ENCODE peak calls at places on chromosomes 12 and 14, in nine cellular contexts. One of them, this sample, is unnamed.

GRCh38 chr12:32240833-32241232 is 134.2 kb downstream of the BICD1 start:
- DNase-seq in heart left ventricle: no peak
- DNase-seq in right atrium auricular region: no peak
- DNase-seq in cardiac muscle cell: no peak
- DNase-seq in ovary: no peak
- DNase-seq in caudate nucleus: no peak
- DNase-seq in psoas muscle: no peak
- DNase-seq in adrenal gland: no peak
- DNase-seq in tibial artery: no peak
- DNase-seq in this sample: no peak

GRCh38 chr12:18389820-18390219 is 128.5 kb downstream of the PIK3C2G start:
- DNase-seq in heart left ventricle: no peak
- DNase-seq in right atrium auricular region: no peak
- DNase-seq in cardiac muscle cell: no peak
- DNase-seq in ovary: no peak
- DNase-seq in caudate nucleus: no peak
- DNase-seq in psoas muscle: no peak
- DNase-seq in adrenal gland: no peak
- DNase-seq in tibial artery: no peak
- DNase-seq in this sample: peak

GRCh38 chr12:69383074-69383473 is 23.5 kb downstream of the YEATS4 start:
- DNase-seq in heart left ventricle: no peak
- DNase-seq in right atrium auricular region: no peak
- DNase-seq in cardiac muscle cell: no peak
- DNase-seq in ovary: no peak
- DNase-seq in caudate nucleus: no peak
- DNase-seq in psoas muscle: no peak
- DNase-seq in adrenal gland: no peak
- DNase-seq in tibial artery: no peak
- DNase-seq in this sample: no peak

GRCh38 chr12:64088431-64089349 is 133.4 kb downstream of the KICS2 start:
- DNase-seq in heart left ventricle: peak
- DNase-seq in right atrium auricular region: peak
- DNase-seq in cardiac muscle cell: peak
- DNase-seq in ovary: peak
- DNase-seq in caudate nucleus: no peak
- DNase-seq in psoas muscle: no peak
- DNase-seq in adrenal gland: peak
- DNase-seq in tibial artery: peak
- DNase-seq in this sample: peak

GRCh38 chr12:65495233-65495632 is 216.8 kb downstream of the MSRB3 start:
- DNase-seq in heart left ventricle: no peak
- DNase-seq in right atrium auricular region: no peak
- DNase-seq in cardiac muscle cell: peak
- DNase-seq in ovary: no peak
- DNase-seq in caudate nucleus: no peak
- DNase-seq in psoas muscle: no peak
- DNase-seq in adrenal gland: no peak
- DNase-seq in tibial artery: no peak
- DNase-seq in this sample: peak

GRCh38 chr14:50344116-50344775 is 32.1 kb downstream of the DMAC2L start:
- DNase-seq in heart left ventricle: no peak
- DNase-seq in right atrium auricular region: no peak
- DNase-seq in cardiac muscle cell: no peak
- DNase-seq in ovary: no peak
- DNase-seq in caudate nucleus: no peak
- DNase-seq in psoas muscle: no peak
- DNase-seq in adrenal gland: no peak
- DNase-seq in tibial artery: no peak
- DNase-seq in this sample: no peak

GRCh38 chr14:22664261-22664660 is 20.1 kb upstream of the OR6J1 start:
- DNase-seq in heart left ventricle: no peak
- DNase-seq in right atrium auricular region: no peak
- DNase-seq in cardiac muscle cell: no peak
- DNase-seq in ovary: no peak
- DNase-seq in caudate nucleus: no peak
- DNase-seq in psoas muscle: no peak
- DNase-seq in adrenal gland: no peak
- DNase-seq in tibial artery: no peak
- DNase-seq in this sample: no peak

GRCh38 chr12:70609203-70609602 is 28.0 kb downstream of the PTPRB start:
- DNase-seq in heart left ventricle: no peak
- DNase-seq in right atrium auricular region: no peak
- DNase-seq in cardiac muscle cell: no peak
- DNase-seq in ovary: no peak
- DNase-seq in caudate nucleus: no peak
- DNase-seq in psoas muscle: no peak
- DNase-seq in adrenal gland: no peak
- DNase-seq in tibial artery: no peak
- DNase-seq in this sample: peak

GRCh38 chr12:578743-579449 is 84.3 kb downstream of the NINJ2 start:
- DNase-seq in heart left ventricle: no peak
- DNase-seq in right atrium auricular region: no peak
- DNase-seq in cardiac muscle cell: no peak
- DNase-seq in ovary: no peak
- DNase-seq in caudate nucleus: no peak
- DNase-seq in psoas muscle: no peak
- DNase-seq in adrenal gland: no peak
- DNase-seq in tibial artery: no peak
- DNase-seq in this sample: no peak

GRCh38 chr12:132285991-132286681 is 43.3 kb downstream of the GALNT9 start:
- DNase-seq in heart left ventricle: peak
- DNase-seq in right atrium auricular region: peak
- DNase-seq in cardiac muscle cell: peak
- DNase-seq in ovary: peak
- DNase-seq in caudate nucleus: no peak
- DNase-seq in psoas muscle: peak
- DNase-seq in adrenal gland: peak
- DNase-seq in tibial artery: peak
- DNase-seq in this sample: peak

GRCh38 chr12:132287391-132288238 is 41.8 kb downstream of the GALNT9 start:
- DNase-seq in heart left ventricle: no peak
- DNase-seq in right atrium auricular region: no peak
- DNase-seq in cardiac muscle cell: no peak
- DNase-seq in ovary: peak
- DNase-seq in caudate nucleus: no peak
- DNase-seq in psoas muscle: peak
- DNase-seq in adrenal gland: no peak
- DNase-seq in tibial artery: no peak
- DNase-seq in this sample: no peak

GRCh38 chr12:132285311-132285741 is 44.1 kb downstream of the GALNT9 start:
- DNase-seq in heart left ventricle: no peak
- DNase-seq in right atrium auricular region: no peak
- DNase-seq in cardiac muscle cell: no peak
- DNase-seq in ovary: no peak
- DNase-seq in caudate nucleus: no peak
- DNase-seq in psoas muscle: no peak
- DNase-seq in adrenal gland: no peak
- DNase-seq in tibial artery: no peak
- DNase-seq in this sample: no peak

GRCh38 chr12:132288516-132289188 is 40.7 kb downstream of the GALNT9 start:
- DNase-seq in heart left ventricle: no peak
- DNase-seq in right atrium auricular region: no peak
- DNase-seq in cardiac muscle cell: no peak
- DNase-seq in ovary: no peak
- DNase-seq in caudate nucleus: no peak
- DNase-seq in psoas muscle: peak
- DNase-seq in adrenal gland: no peak
- DNase-seq in tibial artery: no peak
- DNase-seq in this sample: no peak

GRCh38 chr12:132286912-132287311 is 42.5 kb downstream of the GALNT9 start:
- DNase-seq in heart left ventricle: no peak
- DNase-seq in right atrium auricular region: no peak
- DNase-seq in cardiac muscle cell: peak
- DNase-seq in ovary: peak
- DNase-seq in caudate nucleus: no peak
- DNase-seq in psoas muscle: peak
- DNase-seq in adrenal gland: no peak
- DNase-seq in tibial artery: no peak
- DNase-seq in this sample: no peak
- H3K27ac ChIP-seq in heart left ventricle: no peak
- H3K27ac ChIP-seq in right atrium auricular region: no peak
- H3K27ac ChIP-seq in cardiac muscle cell: no peak
- H3K27ac ChIP-seq in ovary: no peak
- H3K27ac ChIP-seq in caudate nucleus: no peak
- H3K27ac ChIP-seq in psoas muscle: no peak
- H3K27ac ChIP-seq in adrenal gland: no peak
- H3K27ac ChIP-seq in tibial artery: no peak
- H3K27ac ChIP-seq in this sample: no peak

GRCh38 chr14:52355016-52355430 is 40.9 kb downstream of the PTGER2 start:
- DNase-seq in heart left ventricle: no peak
- DNase-seq in right atrium auricular region: no peak
- DNase-seq in cardiac muscle cell: peak
- DNase-seq in ovary: no peak
- DNase-seq in caudate nucleus: no peak
- DNase-seq in psoas muscle: no peak
- DNase-seq in adrenal gland: no peak
- DNase-seq in tibial artery: no peak
- DNase-seq in this sample: no peak

GRCh38 chr14:52354257-52354656 is 40.1 kb downstream of the PTGER2 start:
- DNase-seq in heart left ventricle: no peak
- DNase-seq in right atrium auricular region: no peak
- DNase-seq in cardiac muscle cell: no peak
- DNase-seq in ovary: no peak
- DNase-seq in caudate nucleus: no peak
- DNase-seq in psoas muscle: no peak
- DNase-seq in adrenal gland: no peak
- DNase-seq in tibial artery: no peak
- DNase-seq in this sample: no peak

GRCh38 chr14:52356025-52356424 is 41.9 kb downstream of the PTGER2 start:
- DNase-seq in heart left ventricle: no peak
- DNase-seq in right atrium auricular region: no peak
- DNase-seq in cardiac muscle cell: no peak
- DNase-seq in ovary: no peak
- DNase-seq in caudate nucleus: no peak
- DNase-seq in psoas muscle: no peak
- DNase-seq in adrenal gland: no peak
- DNase-seq in tibial artery: no peak
- DNase-seq in this sample: peak

GRCh38 chr14:52352546-52352945 is 38.4 kb downstream of the PTGER2 start:
- DNase-seq in heart left ventricle: no peak
- DNase-seq in right atrium auricular region: no peak
- DNase-seq in cardiac muscle cell: no peak
- DNase-seq in ovary: no peak
- DNase-seq in caudate nucleus: no peak
- DNase-seq in psoas muscle: no peak
- DNase-seq in adrenal gland: no peak
- DNase-seq in tibial artery: no peak
- DNase-seq in this sample: peak

GRCh38 chr14:52355526-52355925 is 41.4 kb downstream of the PTGER2 start:
- DNase-seq in heart left ventricle: no peak
- DNase-seq in right atrium auricular region: no peak
- DNase-seq in cardiac muscle cell: no peak
- DNase-seq in ovary: no peak
- DNase-seq in caudate nucleus: no peak
- DNase-seq in psoas muscle: no peak
- DNase-seq in adrenal gland: no peak
- DNase-seq in tibial artery: no peak
- DNase-seq in this sample: no peak
- H3K27ac ChIP-seq in heart left ventricle: no peak
- H3K27ac ChIP-seq in right atrium auricular region: no peak
- H3K27ac ChIP-seq in cardiac muscle cell: no peak
- H3K27ac ChIP-seq in ovary: no peak
- H3K27ac ChIP-seq in caudate nucleus: no peak
- H3K27ac ChIP-seq in psoas muscle: no peak
- H3K27ac ChIP-seq in adrenal gland: no peak
- H3K27ac ChIP-seq in tibial artery: peak
- H3K27ac ChIP-seq in this sample: peak

DNA sequence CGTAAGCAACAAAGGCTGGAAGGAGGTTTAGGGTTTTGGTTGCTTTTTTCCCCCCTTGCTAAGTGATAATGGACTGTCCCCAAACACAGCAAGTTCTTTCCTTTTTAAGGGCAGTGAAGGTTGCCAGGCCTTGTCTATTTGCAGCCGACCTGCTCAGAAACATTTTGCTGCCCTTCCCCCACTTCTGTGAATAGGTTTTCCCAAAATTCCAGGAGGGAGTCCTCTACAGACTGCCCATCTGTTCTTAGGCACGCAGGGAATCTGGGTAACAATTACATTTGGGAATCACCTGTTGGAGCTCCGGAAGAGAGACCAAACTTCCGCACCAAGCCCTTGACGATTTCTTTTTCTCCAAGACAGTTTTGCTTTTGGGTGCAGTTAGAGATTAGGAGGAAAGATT is 102.8 kb upstream of the NTF3 start:
- DNase-seq in heart left ventricle: no peak
- DNase-seq in right atrium auricular region: no peak
- DNase-seq in cardiac muscle cell: no peak
- DNase-seq in ovary: no peak
- DNase-seq in caudate nucleus: no peak
- DNase-seq in psoas muscle: no peak
- DNase-seq in adrenal gland: no peak
- DNase-seq in tibial artery: no peak
- DNase-seq in this sample: no peak
- H3K27ac ChIP-seq in heart left ventricle: no peak
- H3K27ac ChIP-seq in right atrium auricular region: no peak
- H3K27ac ChIP-seq in cardiac muscle cell: no peak
- H3K27ac ChIP-seq in ovary: no peak
- H3K27ac ChIP-seq in caudate nucleus: no peak
- H3K27ac ChIP-seq in psoas muscle: no peak
- H3K27ac ChIP-seq in adrenal gland: no peak
- H3K27ac ChIP-seq in tibial artery: peak
- H3K27ac ChIP-seq in this sample: no peak

GRCh38 chr14:75229923-75230792 is 48.5 kb upstream of the FOS start:
- DNase-seq in heart left ventricle: peak
- DNase-seq in right atrium auricular region: no peak
- DNase-seq in cardiac muscle cell: peak
- DNase-seq in ovary: no peak
- DNase-seq in caudate nucleus: no peak
- DNase-seq in psoas muscle: peak
- DNase-seq in adrenal gland: no peak
- DNase-seq in tibial artery: no peak
- DNase-seq in this sample: peak
- H3K27ac ChIP-seq in heart left ventricle: peak
- H3K27ac ChIP-seq in right atrium auricular region: peak
- H3K27ac ChIP-seq in cardiac muscle cell: no peak
- H3K27ac ChIP-seq in ovary: no peak
- H3K27ac ChIP-seq in caudate nucleus: peak
- H3K27ac ChIP-seq in psoas muscle: peak
- H3K27ac ChIP-seq in adrenal gland: no peak
- H3K27ac ChIP-seq in tibial artery: no peak
- H3K27ac ChIP-seq in this sample: peak

This sample was measured in small intestine.